ENCODE peak calls at places on chromosomes 16 and 17, in four cellular contexts. One of them, this sample, is unnamed.

GRCh38 chr17:68587847-68588246 is 13.3 kb downstream of the FAM20A start:
- DNase-seq in cardiac fibroblast: peak; percentile 66
- DNase-seq in tibial nerve: no peak
- DNase-seq in ovary: no peak
- DNase-seq in this sample: no peak

GRCh38 chr16:56279132-56279531 is 87.8 kb downstream of the GNAO1 start:
- DNase-seq in cardiac fibroblast: no peak
- DNase-seq in tibial nerve: no peak
- DNase-seq in ovary: no peak
- DNase-seq in this sample: no peak

GRCh38 chr16:10683160-10683559 is 11.6 kb downstream of the TEKT5 start:
- DNase-seq in cardiac fibroblast: no peak
- DNase-seq in tibial nerve: no peak
- DNase-seq in ovary: no peak
- DNase-seq in this sample: no peak

GRCh38 chr17:77403854-77404253 is 263.1 kb downstream of the SEC14L1 start:
- DNase-seq in cardiac fibroblast: no peak
- DNase-seq in tibial nerve: no peak
- DNase-seq in ovary: no peak
- DNase-seq in this sample: no peak

GRCh38 chr17:40912506-40913220 is 24.8 kb downstream of the KRT23 start:
- DNase-seq in cardiac fibroblast: no peak
- DNase-seq in tibial nerve: no peak
- DNase-seq in ovary: no peak
- DNase-seq in this sample: no peak

GRCh38 chr16:56998861-56999260 is 9.5 kb downstream of the NLRC5 start:
- DNase-seq in cardiac fibroblast: no peak
- DNase-seq in tibial nerve: no peak
- DNase-seq in ovary: no peak
- DNase-seq in this sample: no peak

GRCh38 chr16:57026778-57027062 is 37.4 kb downstream of the NLRC5 start:
- DNase-seq in cardiac fibroblast: no peak
- DNase-seq in tibial nerve: no peak
- DNase-seq in ovary: no peak
- DNase-seq in this sample: no peak

GRCh38 chr16:4883501-4883900 is 36.2 kb downstream of the UBN1 start:
- DNase-seq in cardiac fibroblast: no peak
- DNase-seq in tibial nerve: no peak
- DNase-seq in ovary: no peak
- DNase-seq in this sample: no peak

GRCh38 chr16:5836979-5837670 is 739.5 kb upstream of the EEF2KMT start:
- DNase-seq in cardiac fibroblast: no peak
- DNase-seq in tibial nerve: no peak
- DNase-seq in ovary: no peak
- DNase-seq in this sample: no peak

GRCh38 chr17:38739305-38739704 is 8.8 kb downstream of the PCGF2 start:
- DNase-seq in cardiac fibroblast: no peak
- DNase-seq in tibial nerve: no peak
- DNase-seq in ovary: no peak
- DNase-seq in this sample: no peak

GRCh38 chr16:8430401-8430800 is 159.9 kb downstream of the TMEM114 start:
- DNase-seq in cardiac fibroblast: no peak
- DNase-seq in tibial nerve: no peak
- DNase-seq in ovary: no peak
- DNase-seq in this sample: no peak

GRCh38 chr17:70110443-70110880 is 35.4 kb downstream of the KCNJ16 start:
- DNase-seq in cardiac fibroblast: peak; percentile 91
- DNase-seq in tibial nerve: no peak
- DNase-seq in ovary: no peak
- DNase-seq in this sample: peak; percentile 47

GRCh38 chr16:55494994-55495421 is 13.9 kb upstream of the LPCAT2 start:
- DNase-seq in cardiac fibroblast: peak; percentile 92
- DNase-seq in tibial nerve: peak; percentile 81
- DNase-seq in ovary: peak; percentile 53
- DNase-seq in this sample: peak; percentile 42

GRCh38 chr17:66459811-66460270 is 157.4 kb downstream of the PRKCA start:
- DNase-seq in cardiac fibroblast: peak; percentile 99
- DNase-seq in tibial nerve: peak; percentile 56
- DNase-seq in ovary: peak; percentile 68
- DNase-seq in this sample: no peak

GRCh38 chr16:1300664-1301476 is 8.6 kb upstream of the UBE2I start:
- DNase-seq in cardiac fibroblast: peak; percentile 50
- DNase-seq in tibial nerve: no peak
- DNase-seq in ovary: no peak
- DNase-seq in this sample: peak; percentile 81

GRCh38 chr16:81929841-81930240 is 81.4 kb downstream of the SDR42E1 start:
- DNase-seq in cardiac fibroblast: no peak
- DNase-seq in tibial nerve: no peak
- DNase-seq in ovary: no peak
- DNase-seq in this sample: no peak

GRCh38 chr17:47197821-47198220 is 8.7 kb upstream of the CDC27 start:
- DNase-seq in cardiac fibroblast: no peak
- DNase-seq in tibial nerve: no peak
- DNase-seq in ovary: no peak
- DNase-seq in this sample: no peak

GRCh38 chr16:61150351-61150750 is 885.9 kb downstream of the CDH8 start:
- DNase-seq in cardiac fibroblast: no peak
- DNase-seq in tibial nerve: no peak
- DNase-seq in ovary: no peak
- DNase-seq in this sample: no peak

GRCh38 chr16:50021509-50021908 is 3.5 kb upstream of the CNEP1R1 start:
- DNase-seq in cardiac fibroblast: peak; percentile 33
- DNase-seq in tibial nerve: no peak
- DNase-seq in ovary: no peak
- DNase-seq in this sample: peak; percentile 27

GRCh38 chr17:61414141-61414935 is 14.7 kb downstream of the TBX2 start:
- DNase-seq in cardiac fibroblast: peak; percentile 18
- DNase-seq in tibial nerve: no peak
- DNase-seq in ovary: peak; percentile 37
- DNase-seq in this sample: peak; percentile 48

GRCh38 chr16:14007460-14007859 is 63.7 kb upstream of the MRTFB start:
- DNase-seq in cardiac fibroblast: peak; percentile 84
- DNase-seq in tibial nerve: no peak
- DNase-seq in ovary: no peak
- DNase-seq in this sample: no peak

GRCh38 chr16:58329147-58329546 is 34.3 kb upstream of the PRSS54 start:
- DNase-seq in cardiac fibroblast: peak; percentile 52
- DNase-seq in tibial nerve: no peak
- DNase-seq in ovary: no peak
- DNase-seq in this sample: no peak

GRCh38 chr17:54937426-54937825 is 31.0 kb downstream of the COX11 start:
- DNase-seq in cardiac fibroblast: no peak
- DNase-seq in tibial nerve: no peak
- DNase-seq in ovary: no peak
- DNase-seq in this sample: no peak

GRCh38 chr16:52549011-52549692 is 2.2 kb upstream of the TOX3 start:
- DNase-seq in cardiac fibroblast: peak; percentile 2
- DNase-seq in tibial nerve: no peak
- DNase-seq in ovary: no peak
- DNase-seq in this sample: peak; percentile 40

GRCh38 chr17:71872843-71873242 is 248.0 kb upstream of the SOX9 start:
- DNase-seq in cardiac fibroblast: no peak
- DNase-seq in tibial nerve: no peak
- DNase-seq in ovary: no peak
- DNase-seq in this sample: no peak

GRCh38 chr16:2675021-2675420 is 7.3 kb upstream of the KCTD5 start:
- DNase-seq in cardiac fibroblast: no peak
- DNase-seq in tibial nerve: no peak
- DNase-seq in ovary: no peak
- DNase-seq in this sample: no peak

GRCh38 chr16:2675714-2676113 is 6.6 kb upstream of the KCTD5 start:
- DNase-seq in cardiac fibroblast: peak; percentile 39
- DNase-seq in tibial nerve: no peak
- DNase-seq in ovary: no peak
- DNase-seq in this sample: no peak

GRCh38 chr16:2673066-2673999 is 9.0 kb upstream of the KCTD5 start:
- DNase-seq in cardiac fibroblast: peak; percentile 93
- DNase-seq in tibial nerve: peak; percentile 85
- DNase-seq in ovary: peak; percentile 96
- DNase-seq in this sample: peak; percentile 99

DNA sequence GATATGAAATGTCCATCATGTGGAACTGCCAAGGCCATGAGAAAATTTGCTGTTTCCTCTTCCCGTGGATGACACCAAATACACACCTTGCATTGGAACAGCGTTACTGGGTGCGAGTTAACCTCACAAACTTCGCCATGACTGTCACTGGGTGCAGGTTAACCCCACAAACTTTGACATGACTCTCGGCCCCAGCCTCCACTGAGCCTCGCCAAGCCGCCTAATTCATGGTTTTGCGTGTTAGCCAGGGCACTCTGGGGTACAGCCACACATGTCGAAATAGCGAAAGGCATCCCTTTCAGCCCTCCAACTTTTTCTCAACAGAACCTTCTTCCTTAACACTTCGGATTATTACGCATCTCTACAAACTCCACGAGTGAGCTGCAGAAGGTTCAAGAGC is 10.6 kb upstream of the KCTD5 start:
- DNase-seq in cardiac fibroblast: no peak
- DNase-seq in tibial nerve: no peak
- DNase-seq in ovary: no peak
- DNase-seq in this sample: no peak
- H3K4me3 ChIP-seq in cardiac fibroblast: no peak overlapping the region
- H3K4me3 ChIP-seq in tibial nerve: no peak overlapping the region
- H3K4me3 ChIP-seq in ovary: no peak overlapping the region
- H3K4me3 ChIP-seq in this sample: no peak overlapping the region

DNA sequence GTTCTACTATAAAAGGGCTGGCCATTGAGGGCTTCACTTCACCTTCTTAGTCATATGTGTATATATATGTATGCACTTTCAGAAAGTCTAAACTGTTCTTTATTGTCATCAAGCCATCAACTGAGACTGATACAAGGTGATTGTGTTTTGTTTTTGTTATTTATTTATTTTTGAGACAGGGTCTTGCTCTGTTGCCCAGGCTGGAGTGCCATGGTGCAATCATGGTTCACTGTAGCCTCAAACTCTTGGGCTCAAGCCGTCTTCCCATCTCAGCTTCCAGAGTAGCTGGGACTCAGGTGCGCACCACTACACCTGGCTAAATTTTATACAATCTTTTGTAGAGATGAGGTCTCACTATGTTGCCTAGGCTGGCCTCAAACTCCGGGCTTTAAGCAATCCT is 5.6 kb downstream of the ZNRF1 start:
- DNase-seq in cardiac fibroblast: no peak
- DNase-seq in tibial nerve: no peak
- DNase-seq in ovary: no peak
- DNase-seq in this sample: no peak
- H3K4me3 ChIP-seq in cardiac fibroblast: no peak overlapping the region
- H3K4me3 ChIP-seq in tibial nerve: no peak overlapping the region
- H3K4me3 ChIP-seq in ovary: no peak overlapping the region
- H3K4me3 ChIP-seq in this sample: no peak overlapping the region

GRCh38 chr16:67647111-67647651 is 2.2 kb downstream of the CARMIL2 start:
- DNase-seq in cardiac fibroblast: no peak
- DNase-seq in tibial nerve: no peak
- DNase-seq in ovary: no peak
- DNase-seq in this sample: no peak

GRCh38 chr16:67644038-67644437 is 906 bp upstream of the CARMIL2 start:
- DNase-seq in cardiac fibroblast: no peak
- DNase-seq in tibial nerve: no peak
- DNase-seq in ovary: no peak
- DNase-seq in this sample: no peak

GRCh38 chr16:67648088-67648763 is 3.3 kb downstream of the CARMIL2 start:
- DNase-seq in cardiac fibroblast: no peak
- DNase-seq in tibial nerve: no peak
- DNase-seq in ovary: no peak
- DNase-seq in this sample: no peak

GRCh38 chr16:67647681-67648080 is 2.7 kb downstream of the CARMIL2 start:
- DNase-seq in cardiac fibroblast: no peak
- DNase-seq in tibial nerve: no peak
- DNase-seq in ovary: no peak
- DNase-seq in this sample: no peak

GRCh38 chr16:67645397-67646121 is 615 bp downstream of the CARMIL2 start:
- DNase-seq in cardiac fibroblast: no peak
- DNase-seq in tibial nerve: no peak
- DNase-seq in ovary: no peak
- DNase-seq in this sample: no peak
- H3K4me3 ChIP-seq in cardiac fibroblast: no peak overlapping the region
- H3K4me3 ChIP-seq in tibial nerve: no peak overlapping the region
- H3K4me3 ChIP-seq in ovary: no peak overlapping the region
- H3K4me3 ChIP-seq in this sample: no peak overlapping the region

GRCh38 chr17:81030726-81031570 is 4.0 kb upstream of the BAIAP2 start:
- DNase-seq in cardiac fibroblast: no peak
- DNase-seq in tibial nerve: no peak
- DNase-seq in ovary: peak; percentile 33
- DNase-seq in this sample: peak; percentile 47
- H3K4me3 ChIP-seq in cardiac fibroblast: no peak overlapping the region
- H3K4me3 ChIP-seq in tibial nerve: no peak overlapping the region
- H3K4me3 ChIP-seq in ovary: no peak overlapping the region
- H3K4me3 ChIP-seq in this sample: no peak overlapping the region

GRCh38 chr17:57035971-57036481 is 49.0 kb upstream of the AKAP1 start:
- DNase-seq in cardiac fibroblast: no peak
- DNase-seq in tibial nerve: no peak
- DNase-seq in ovary: no peak
- DNase-seq in this sample: no peak
- H3K4me3 ChIP-seq in cardiac fibroblast: no peak overlapping the region
- H3K4me3 ChIP-seq in tibial nerve: no peak overlapping the region
- H3K4me3 ChIP-seq in ovary: no peak overlapping the region
- H3K4me3 ChIP-seq in this sample: no peak overlapping the region

GRCh38 chr16:11734653-11735043 is 8.0 kb downstream of the TXNDC11 start:
- DNase-seq in cardiac fibroblast: no peak
- DNase-seq in tibial nerve: no peak
- DNase-seq in ovary: no peak
- DNase-seq in this sample: no peak
- H3K4me3 ChIP-seq in cardiac fibroblast: no peak overlapping the region
- H3K4me3 ChIP-seq in tibial nerve: no peak overlapping the region
- H3K4me3 ChIP-seq in ovary: no peak overlapping the region
- H3K4me3 ChIP-seq in this sample: no peak overlapping the region

GRCh38 chr17:75575197-75575596 is 12.4 kb upstream of the MYO15B start:
- DNase-seq in cardiac fibroblast: no peak
- DNase-seq in tibial nerve: no peak
- DNase-seq in ovary: no peak
- DNase-seq in this sample: no peak

GRCh38 chr17:75574404-75575093 is 13.1 kb upstream of the MYO15B start:
- DNase-seq in cardiac fibroblast: no peak
- DNase-seq in tibial nerve: no peak
- DNase-seq in ovary: no peak
- DNase-seq in this sample: no peak

GRCh38 chr17:75576661-75577060 is 10.9 kb upstream of the MYO15B start:
- DNase-seq in cardiac fibroblast: no peak
- DNase-seq in tibial nerve: no peak
- DNase-seq in ovary: no peak
- DNase-seq in this sample: no peak

GRCh38 chr17:75573994-75574393 is 13.6 kb upstream of the MYO15B start:
- DNase-seq in cardiac fibroblast: no peak
- DNase-seq in tibial nerve: no peak
- DNase-seq in ovary: no peak
- DNase-seq in this sample: no peak

GRCh38 chr17:75575728-75576127 is 11.9 kb upstream of the MYO15B start:
- DNase-seq in cardiac fibroblast: no peak
- DNase-seq in tibial nerve: no peak
- DNase-seq in ovary: no peak
- DNase-seq in this sample: no peak
- H3K4me3 ChIP-seq in cardiac fibroblast: no peak overlapping the region
- H3K4me3 ChIP-seq in tibial nerve: no peak overlapping the region
- H3K4me3 ChIP-seq in ovary: no peak overlapping the region
- H3K4me3 ChIP-seq in this sample: no peak overlapping the region

This sample was measured in cardiac muscle cell.